ENCODE peak calls at places on chromosome 18, in nine cellular contexts. O is AG09309; Z is ovary; C is B cell; F is lower lobe of right lung; I is body of pancreas; E is CD8-positive, alpha-beta T cell; M is BE2C; G is HFFc6. X is an unnamed sample.

GRCh38 chr18:11987527-11987926 is 6.2 kb downstream of the IMPA2 start:
- DNase-seq in O (no peak), Z (no peak), C (no peak), F (no peak), I (no peak), E (no peak), M (no peak), G (no peak), X (no peak)

GRCh38 chr18:28854964-28855363 is 678.0 kb upstream of the CDH2 start:
- DNase-seq in O (no peak), Z (no peak), C (no peak), F (no peak), I (no peak), E (no peak), M (no peak), G (peak; percentile 29), X (no peak)

GRCh38 chr18:79510731-79511141 is 115.0 kb downstream of the NFATC1 start:
- DNase-seq in O (no peak), Z (peak; percentile 16), C (no peak), F (peak; percentile 30), I (no peak), E (no peak), M (no peak), G (no peak), X (no peak)

GRCh38 chr18:34970106-34970505 is 71.1 kb upstream of the MAPRE2 start:
- DNase-seq in O (no peak), Z (no peak), C (no peak), F (no peak), I (no peak), E (no peak), M (no peak), G (no peak), X (no peak)

GRCh38 chr18:51278045-51278649 is 80.7 kb upstream of the MEX3C start:
- DNase-seq in O (no peak), Z (no peak), C (peak; percentile 5), F (no peak), I (peak; percentile 59), E (no peak), M (peak; percentile 48), G (no peak), X (peak; percentile 60)

GRCh38 chr18:25921677-25922421 is 168.6 kb downstream of the SS18 start:
- DNase-seq in O (no peak), Z (no peak), C (peak; percentile 56), F (no peak), I (peak; percentile 47), E (peak; percentile 51), M (peak; percentile 35), G (peak; percentile 27), X (no peak)

GRCh38 chr18:22106536-22107292 is 62.7 kb upstream of the GATA6 start:
- DNase-seq in O (no peak), Z (no peak), C (no peak), F (no peak), I (peak; percentile 69), E (no peak), M (no peak), G (no peak), X (no peak)

GRCh38 chr18:51614967-51615571 is 417.6 kb upstream of the MEX3C start:
- DNase-seq in O (no peak), Z (peak; percentile 16), C (no peak), F (no peak), I (peak; percentile 36), E (no peak), M (no peak), G (no peak), X (no peak)

GRCh38 chr18:48642503-48642902 is 103.7 kb downstream of the CTIF start:
- DNase-seq in O (no peak), Z (no peak), C (no peak), F (no peak), I (no peak), E (no peak), M (no peak), G (no peak), X (no peak)

GRCh38 chr18:48639772-48640432 is 101.1 kb downstream of the CTIF start:
- DNase-seq in O (no peak), Z (no peak), C (no peak), F (no peak), I (no peak), E (no peak), M (no peak), G (no peak), X (no peak)

GRCh38 chr18:48638896-48639771 is 100.3 kb downstream of the CTIF start:
- DNase-seq in O (no peak), Z (no peak), C (no peak), F (no peak), I (no peak), E (no peak), M (no peak), G (no peak), X (no peak)

GRCh38 chr18:48641981-48642380 is 103.2 kb downstream of the CTIF start:
- DNase-seq in O (no peak), Z (no peak), C (no peak), F (no peak), I (no peak), E (no peak), M (no peak), G (no peak), X (no peak)

DNA sequence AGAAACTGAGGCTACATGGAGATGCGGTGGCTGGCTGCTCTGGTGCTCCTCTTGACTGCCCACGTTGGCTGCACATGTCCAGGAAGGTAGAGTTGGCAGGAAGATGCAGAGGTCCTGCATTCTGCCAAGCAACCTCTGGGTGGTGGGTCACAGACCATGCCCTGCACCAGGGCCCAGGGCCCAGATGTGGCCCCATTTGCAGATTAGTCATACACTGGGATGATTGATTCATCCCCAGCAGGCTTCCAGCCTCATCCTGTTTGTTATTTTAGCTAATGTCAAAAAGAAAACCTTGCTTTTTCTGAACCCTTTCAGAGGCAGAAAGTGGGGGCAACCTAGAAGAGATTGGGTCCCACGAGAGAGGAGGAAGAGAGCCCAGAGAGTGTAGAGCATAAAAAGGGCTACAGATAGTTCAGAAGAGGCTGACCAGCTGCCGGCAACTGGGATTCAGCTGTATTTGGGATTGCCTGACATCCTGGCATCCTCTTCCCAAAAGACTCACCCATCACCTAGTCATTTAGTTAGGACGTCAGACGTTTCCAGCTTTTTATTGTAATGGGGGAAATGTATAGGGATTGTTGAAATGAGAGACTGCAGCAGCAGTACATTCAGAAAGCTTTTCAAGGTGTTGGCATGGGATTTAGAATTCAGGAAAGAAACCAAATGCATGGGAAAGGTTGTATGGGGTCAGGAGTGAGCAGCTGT is 101.9 kb downstream of the CTIF start:
- DNase-seq in O (no peak), Z (no peak), C (no peak), F (no peak), I (no peak), E (no peak), M (no peak), G (no peak), X (no peak)
- TF ChIP-seq CTCF in O (peak; percentile 14), Z (no peak), C (no peak), F (no peak), I (no peak), E (no peak), M (no peak), G (peak; percentile 44), X (no peak)

GRCh38 chr18:31774477-31774785 is 13.8 kb upstream of the SLC25A52 start:
- DNase-seq in O (no peak), Z (no peak), C (no peak), F (no peak), I (no peak), E (no peak), M (no peak), G (no peak), X (no peak)

GRCh38 chr18:31773774-31774476 is 13.2 kb upstream of the SLC25A52 start:
- DNase-seq in O (no peak), Z (no peak), C (no peak), F (no peak), I (no peak), E (no peak), M (no peak), G (no peak), X (no peak)

GRCh38 chr18:31774960-31775359 is 14.3 kb upstream of the SLC25A52 start:
- DNase-seq in O (no peak), Z (no peak), C (no peak), F (no peak), I (no peak), E (no peak), M (no peak), G (no peak), X (no peak)

GRCh38 chr18:31778391-31778950 is 17.8 kb upstream of the SLC25A52 start:
- DNase-seq in O (no peak), Z (no peak), C (no peak), F (no peak), I (no peak), E (no peak), M (no peak), G (no peak), X (no peak)

GRCh38 chr18:31772699-31773098 is 12.0 kb upstream of the SLC25A52 start:
- DNase-seq in O (no peak), Z (no peak), C (no peak), F (no peak), I (no peak), E (no peak), M (no peak), G (no peak), X (no peak)
- TF ChIP-seq CTCF in O (no peak), Z (no peak), C (no peak), F (no peak), I (no peak), E (no peak), M (no peak), G (no peak), X (no peak)

DNA sequence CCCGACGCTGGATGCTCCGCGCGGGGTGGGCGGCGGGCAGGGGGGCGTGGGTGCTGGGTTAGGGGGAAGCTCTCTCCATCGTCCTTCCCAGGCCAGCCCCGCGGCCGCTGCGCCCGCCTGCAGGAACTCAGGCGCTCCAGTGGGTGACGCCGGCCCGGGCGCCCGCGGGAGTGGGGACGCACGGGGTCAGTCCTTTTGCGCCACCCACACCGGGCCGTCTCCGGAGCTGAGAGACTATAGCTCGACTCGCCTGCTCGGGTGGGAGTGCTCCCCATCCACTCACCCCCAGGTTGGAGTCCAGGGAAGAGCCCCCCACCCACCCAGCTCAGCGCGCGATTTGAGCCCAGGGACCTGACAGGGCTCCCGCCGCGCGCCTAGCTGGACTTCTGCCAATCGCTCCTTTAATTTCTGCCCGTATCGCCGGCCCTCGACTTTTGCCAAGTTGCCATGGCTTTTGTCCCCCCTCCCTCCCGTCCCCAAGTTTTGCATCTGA is 205.6 kb upstream of the SMAD2 start:
- DNase-seq in O (no peak), Z (peak; percentile 60), C (no peak), F (peak; percentile 56), I (peak; percentile 28), E (no peak), M (peak; percentile 18), G (no peak), X (peak; percentile 56)
- TF ChIP-seq CTCF in O (no peak), Z (no peak), C (no peak), F (peak; percentile 17), I (no peak), E (no peak), M (no peak), G (no peak), X (no peak)

DNA sequence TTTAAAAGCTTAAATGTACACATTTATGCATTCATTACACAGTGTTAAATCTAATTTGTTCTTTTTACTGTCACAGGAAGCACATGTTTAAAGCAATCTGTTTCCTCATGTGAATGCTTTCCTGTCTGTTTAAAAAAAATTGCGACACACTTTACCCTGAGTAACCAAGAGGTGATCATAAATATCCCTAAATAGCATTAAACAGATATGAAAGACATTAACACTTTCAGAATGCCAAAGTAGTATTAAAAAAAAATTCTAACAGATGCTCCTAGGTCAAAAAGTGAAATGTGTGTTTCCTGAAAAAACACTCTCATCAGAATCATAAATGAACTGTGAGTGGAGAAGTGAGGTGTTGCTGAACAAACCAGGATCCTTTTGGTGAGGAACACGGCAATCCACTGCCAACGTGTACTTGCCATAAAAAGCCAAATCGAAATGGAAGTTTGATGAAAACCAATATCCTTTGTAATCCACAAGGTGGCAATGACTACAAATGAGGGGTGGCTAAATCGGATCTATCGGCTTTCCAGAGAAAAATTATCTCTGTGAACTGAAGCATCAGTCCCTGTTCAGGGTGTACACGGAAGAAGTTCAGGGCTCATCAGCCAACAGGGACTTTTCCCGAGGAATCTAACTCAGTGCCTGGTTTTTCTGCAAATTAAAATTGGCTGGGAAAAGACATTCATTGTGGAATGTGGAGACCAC is 248.9 kb downstream of the TCF4 start:
- DNase-seq in O (no peak), Z (no peak), C (no peak), F (no peak), I (no peak), E (no peak), M (no peak), G (no peak), X (no peak)
- TF ChIP-seq CTCF in O (peak; percentile 24), Z (no peak), C (peak; percentile 20), F (no peak), I (no peak), E (no peak), M (peak; percentile 25), G (peak; percentile 61), X (no peak)